ENCODE peak calls at places on chromosomes 4 and X, in nine cellular contexts. One of them, this sample, is unnamed.

GRCh38 chr4:70705856-70706461 is 15.8 kb upstream of the RUFY3 start:
- DNase-seq in cardiac muscle cell: no peak
- DNase-seq in PC-3: peak; percentile 37
- DNase-seq in A549: no peak
- DNase-seq in mammary epithelial cell: no peak
- DNase-seq in HepG2: no peak
- DNase-seq in uterus: no peak
- DNase-seq in fibroblast of lung: peak; percentile 72
- DNase-seq in dorsolateral prefrontal cortex: no peak
- DNase-seq in this sample: no peak

GRCh38 chr4:90137545-90137944 is 10.4 kb downstream of the CCSER1 start:
- DNase-seq in A549: no peak
- DNase-seq in uterus: no peak
- DNase-seq in HepG2: peak; percentile 3
- DNase-seq in PC-3: peak; percentile 44
- DNase-seq in dorsolateral prefrontal cortex: no peak
- DNase-seq in mammary epithelial cell: no peak
- DNase-seq in cardiac muscle cell: peak; percentile 15
- DNase-seq in fibroblast of lung: peak; percentile 16
- DNase-seq in this sample: no peak

GRCh38 chr4:177789610-177790009 is 347.4 kb upstream of the AGA start:
- DNase-seq in cardiac muscle cell: no peak
- DNase-seq in HepG2: no peak
- DNase-seq in PC-3: no peak
- DNase-seq in fibroblast of lung: no peak
- DNase-seq in mammary epithelial cell: no peak
- DNase-seq in A549: no peak
- DNase-seq in uterus: no peak
- DNase-seq in dorsolateral prefrontal cortex: no peak
- DNase-seq in this sample: no peak

GRCh38 chr4:158410272-158410671 is 111.4 kb upstream of the RXFP1 start:
- DNase-seq in fibroblast of lung: no peak
- DNase-seq in cardiac muscle cell: no peak
- DNase-seq in mammary epithelial cell: peak; percentile 22
- DNase-seq in dorsolateral prefrontal cortex: no peak
- DNase-seq in A549: no peak
- DNase-seq in HepG2: no peak
- DNase-seq in uterus: no peak
- DNase-seq in PC-3: peak; percentile 45
- DNase-seq in this sample: no peak

GRCh38 chr4:5801696-5802095 is 90.7 kb downstream of the EVC start:
- DNase-seq in HepG2: no peak
- DNase-seq in mammary epithelial cell: no peak
- DNase-seq in uterus: no peak
- DNase-seq in A549: no peak
- DNase-seq in PC-3: no peak
- DNase-seq in cardiac muscle cell: no peak
- DNase-seq in fibroblast of lung: no peak
- DNase-seq in dorsolateral prefrontal cortex: no peak
- DNase-seq in this sample: no peak

GRCh38 chr4:187767158-187767557 is 228.4 kb upstream of the ZFP42 start:
- DNase-seq in dorsolateral prefrontal cortex: no peak
- DNase-seq in A549: no peak
- DNase-seq in HepG2: no peak
- DNase-seq in cardiac muscle cell: no peak
- DNase-seq in PC-3: no peak
- DNase-seq in fibroblast of lung: no peak
- DNase-seq in uterus: no peak
- DNase-seq in mammary epithelial cell: no peak
- DNase-seq in this sample: no peak

GRCh38 chrX:68684291-68684918 is 36.9 kb downstream of the STARD8 start:
- DNase-seq in mammary epithelial cell: no peak
- DNase-seq in uterus: no peak
- DNase-seq in A549: no peak
- DNase-seq in HepG2: no peak
- DNase-seq in fibroblast of lung: no peak
- DNase-seq in dorsolateral prefrontal cortex: no peak
- DNase-seq in cardiac muscle cell: no peak
- DNase-seq in PC-3: no peak
- DNase-seq in this sample: no peak

GRCh38 chr4:10204401-10205058 is 87.9 kb upstream of the WDR1 start:
- DNase-seq in HepG2: no peak
- DNase-seq in cardiac muscle cell: no peak
- DNase-seq in fibroblast of lung: no peak
- DNase-seq in uterus: no peak
- DNase-seq in PC-3: no peak
- DNase-seq in A549: no peak
- DNase-seq in dorsolateral prefrontal cortex: no peak
- DNase-seq in mammary epithelial cell: no peak
- DNase-seq in this sample: no peak

GRCh38 chr4:157678478-157678877 is 457.9 kb downstream of the GRIA2 start:
- DNase-seq in dorsolateral prefrontal cortex: no peak
- DNase-seq in fibroblast of lung: no peak
- DNase-seq in uterus: no peak
- DNase-seq in PC-3: no peak
- DNase-seq in cardiac muscle cell: no peak
- DNase-seq in mammary epithelial cell: no peak
- DNase-seq in HepG2: no peak
- DNase-seq in A549: no peak
- DNase-seq in this sample: no peak

GRCh38 chr4:182745268-182745667 is 171.9 kb downstream of the DCTD start:
- DNase-seq in fibroblast of lung: no peak
- DNase-seq in HepG2: no peak
- DNase-seq in dorsolateral prefrontal cortex: no peak
- DNase-seq in A549: no peak
- DNase-seq in PC-3: peak; percentile 89
- DNase-seq in cardiac muscle cell: no peak
- DNase-seq in mammary epithelial cell: peak; percentile 80
- DNase-seq in uterus: no peak
- DNase-seq in this sample: no peak

GRCh38 chr4:79650217-79650616 is 242.2 kb upstream of the GK2 start:
- DNase-seq in PC-3: no peak
- DNase-seq in dorsolateral prefrontal cortex: no peak
- DNase-seq in cardiac muscle cell: no peak
- DNase-seq in A549: no peak
- DNase-seq in uterus: no peak
- DNase-seq in fibroblast of lung: peak; percentile 33
- DNase-seq in mammary epithelial cell: peak; percentile 1
- DNase-seq in HepG2: no peak
- DNase-seq in this sample: no peak

GRCh38 chr4:127309360-127310095 is 323.2 kb upstream of the INTU start:
- DNase-seq in uterus: no peak
- DNase-seq in mammary epithelial cell: peak; percentile 37
- DNase-seq in cardiac muscle cell: no peak
- DNase-seq in PC-3: no peak
- DNase-seq in HepG2: no peak
- DNase-seq in A549: no peak
- DNase-seq in dorsolateral prefrontal cortex: no peak
- DNase-seq in fibroblast of lung: peak; percentile 44
- DNase-seq in this sample: no peak

GRCh38 chr4:186297013-186297645 is 31.1 kb downstream of the F11 start:
- DNase-seq in dorsolateral prefrontal cortex: no peak
- DNase-seq in HepG2: peak; percentile 32
- DNase-seq in A549: peak; percentile 23
- DNase-seq in fibroblast of lung: peak; percentile 36
- DNase-seq in uterus: no peak
- DNase-seq in mammary epithelial cell: peak; percentile 29
- DNase-seq in cardiac muscle cell: peak; percentile 60
- DNase-seq in PC-3: peak; percentile 64
- DNase-seq in this sample: no peak

GRCh38 chr4:150973626-150974250 is 41.3 kb downstream of the LRBA start:
- DNase-seq in mammary epithelial cell: no peak
- DNase-seq in HepG2: peak; percentile 88
- DNase-seq in dorsolateral prefrontal cortex: no peak
- DNase-seq in PC-3: no peak
- DNase-seq in uterus: no peak
- DNase-seq in fibroblast of lung: peak; percentile 16
- DNase-seq in cardiac muscle cell: no peak
- DNase-seq in A549: no peak
- DNase-seq in this sample: no peak

GRCh38 chr4:113784497-113785254 is 23.1 kb upstream of the CAMK2D start:
- DNase-seq in dorsolateral prefrontal cortex: no peak
- DNase-seq in fibroblast of lung: peak; percentile 99
- DNase-seq in PC-3: peak; percentile 95
- DNase-seq in cardiac muscle cell: no peak
- DNase-seq in mammary epithelial cell: peak; percentile 97
- DNase-seq in A549: no peak
- DNase-seq in HepG2: peak; percentile 83
- DNase-seq in uterus: no peak
- DNase-seq in this sample: no peak

GRCh38 chr4:5157721-5158390 is 106.6 kb downstream of the STK32B start:
- DNase-seq in HepG2: no peak
- DNase-seq in fibroblast of lung: peak; percentile 17
- DNase-seq in uterus: no peak
- DNase-seq in PC-3: no peak
- DNase-seq in mammary epithelial cell: no peak
- DNase-seq in A549: peak; percentile 8
- DNase-seq in cardiac muscle cell: no peak
- DNase-seq in dorsolateral prefrontal cortex: no peak
- DNase-seq in this sample: no peak

GRCh38 chr4:119946359-119946758 is 120.3 kb downstream of the MAD2L1 start:
- DNase-seq in dorsolateral prefrontal cortex: no peak
- DNase-seq in cardiac muscle cell: no peak
- DNase-seq in fibroblast of lung: no peak
- DNase-seq in uterus: no peak
- DNase-seq in PC-3: no peak
- DNase-seq in HepG2: no peak
- DNase-seq in mammary epithelial cell: no peak
- DNase-seq in A549: no peak
- DNase-seq in this sample: no peak

GRCh38 chrX:136147320-136147901 is at the start of gene FHL1:
- DNase-seq in cardiac muscle cell: peak; percentile 62
- DNase-seq in mammary epithelial cell: no peak
- DNase-seq in PC-3: peak; percentile 40
- DNase-seq in uterus: peak; percentile 76
- DNase-seq in dorsolateral prefrontal cortex: peak; percentile 58
- DNase-seq in HepG2: no peak
- DNase-seq in A549: peak; percentile 18
- DNase-seq in fibroblast of lung: peak; percentile 31
- DNase-seq in this sample: peak; percentile 45

DNA sequence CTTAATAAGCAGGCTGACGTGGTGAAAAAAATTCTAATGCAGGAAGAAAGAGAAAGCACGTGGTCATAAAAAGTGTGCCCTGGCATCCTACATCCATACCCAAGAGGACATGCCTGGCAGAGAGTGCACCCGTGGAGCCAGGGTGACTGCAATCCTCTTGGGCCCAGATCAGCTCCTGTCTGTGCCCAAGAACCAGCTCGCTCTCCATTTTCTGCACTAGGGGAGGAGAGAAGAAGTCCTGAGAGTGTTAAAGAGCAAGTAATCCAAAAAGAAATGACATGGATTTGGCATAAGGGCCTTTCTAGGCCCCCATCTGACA is 483.1 kb downstream of the BCOR start:
- DNase-seq in HepG2: no peak
- DNase-seq in mammary epithelial cell: no peak
- DNase-seq in fibroblast of lung: no peak
- DNase-seq in uterus: no peak
- DNase-seq in A549: no peak
- DNase-seq in PC-3: no peak
- DNase-seq in cardiac muscle cell: no peak
- DNase-seq in dorsolateral prefrontal cortex: no peak
- DNase-seq in this sample: no peak
- H3K27ac ChIP-seq in HepG2: no peak overlapping the region
- H3K27ac ChIP-seq in mammary epithelial cell: no peak overlapping the region
- H3K27ac ChIP-seq in fibroblast of lung: no peak overlapping the region
- H3K27ac ChIP-seq in uterus: no peak overlapping the region
- H3K27ac ChIP-seq in A549: no peak overlapping the region
- H3K27ac ChIP-seq in PC-3: no peak overlapping the region
- H3K27ac ChIP-seq in cardiac muscle cell: no peak overlapping the region
- H3K27ac ChIP-seq in dorsolateral prefrontal cortex: no peak overlapping the region
- H3K27ac ChIP-seq in this sample: no peak overlapping the region

GRCh38 chrX:43882294-43882681 is at the start of gene MAOB:
- DNase-seq in A549: no peak
- DNase-seq in mammary epithelial cell: peak; percentile 11
- DNase-seq in uterus: peak; percentile 54
- DNase-seq in PC-3: no peak
- DNase-seq in dorsolateral prefrontal cortex: peak; percentile 36
- DNase-seq in cardiac muscle cell: peak; percentile 55
- DNase-seq in fibroblast of lung: peak; percentile 30
- DNase-seq in HepG2: peak; percentile 63
- DNase-seq in this sample: peak; percentile 28
- H3K4me3 ChIP-seq in A549: no peak within 1 kb of the TSS
- H3K4me3 ChIP-seq in mammary epithelial cell: peak within 1 kb of the TSS; percentile 33
- H3K4me3 ChIP-seq in uterus: peak within 1 kb of the TSS; percentile 46
- H3K4me3 ChIP-seq in PC-3: no peak within 1 kb of the TSS
- H3K4me3 ChIP-seq in dorsolateral prefrontal cortex: peak within 1 kb of the TSS; percentile 57
- H3K4me3 ChIP-seq in cardiac muscle cell: peak within 1 kb of the TSS; percentile 12
- H3K4me3 ChIP-seq in fibroblast of lung: peak within 1 kb of the TSS; percentile 45
- H3K4me3 ChIP-seq in HepG2: peak within 1 kb of the TSS; percentile 42
- H3K4me3 ChIP-seq in this sample: peak within 1 kb of the TSS; percentile 17

GRCh38 chr4:103478729-103479128 is 241.1 kb downstream of the TACR3 start:
- DNase-seq in uterus: no peak
- DNase-seq in cardiac muscle cell: no peak
- DNase-seq in fibroblast of lung: no peak
- DNase-seq in dorsolateral prefrontal cortex: no peak
- DNase-seq in A549: no peak
- DNase-seq in PC-3: peak; percentile 12
- DNase-seq in mammary epithelial cell: no peak
- DNase-seq in HepG2: no peak
- DNase-seq in this sample: no peak
- TF ChIP-seq CTCF in uterus: no peak
- TF ChIP-seq CTCF in cardiac muscle cell: no peak
- TF ChIP-seq CTCF in fibroblast of lung: peak; percentile 17
- TF ChIP-seq CTCF in dorsolateral prefrontal cortex: no peak
- TF ChIP-seq CTCF in A549: no peak
- TF ChIP-seq CTCF in PC-3: peak; percentile 24
- TF ChIP-seq CTCF in mammary epithelial cell: peak; percentile 32
- TF ChIP-seq CTCF in HepG2: no peak
- TF ChIP-seq CTCF in this sample: no peak

GRCh38 chr4:169311643-169312365 is 41.0 kb upstream of the SH3RF1 start:
- DNase-seq in HepG2: peak; percentile 73
- DNase-seq in fibroblast of lung: peak; percentile 39
- DNase-seq in mammary epithelial cell: peak; percentile 22
- DNase-seq in PC-3: peak; percentile 53
- DNase-seq in A549: peak; percentile 36
- DNase-seq in uterus: no peak
- DNase-seq in dorsolateral prefrontal cortex: no peak
- DNase-seq in cardiac muscle cell: peak; percentile 78
- DNase-seq in this sample: peak; percentile 56

GRCh38 chr4:169314906-169315305 is 44.1 kb upstream of the SH3RF1 start:
- DNase-seq in A549: peak; percentile 31
- DNase-seq in HepG2: peak; percentile 91
- DNase-seq in uterus: peak; percentile 39
- DNase-seq in dorsolateral prefrontal cortex: peak; percentile 49
- DNase-seq in mammary epithelial cell: peak; percentile 81
- DNase-seq in cardiac muscle cell: peak; percentile 58
- DNase-seq in fibroblast of lung: peak; percentile 67
- DNase-seq in PC-3: peak; percentile 77
- DNase-seq in this sample: no peak

GRCh38 chr4:169312690-169313422 is 42.1 kb upstream of the SH3RF1 start:
- DNase-seq in mammary epithelial cell: no peak
- DNase-seq in uterus: no peak
- DNase-seq in cardiac muscle cell: no peak
- DNase-seq in dorsolateral prefrontal cortex: no peak
- DNase-seq in fibroblast of lung: no peak
- DNase-seq in A549: no peak
- DNase-seq in PC-3: peak; percentile 70
- DNase-seq in HepG2: no peak
- DNase-seq in this sample: no peak

GRCh38 chr4:169315530-169316306 is 45.0 kb upstream of the SH3RF1 start:
- DNase-seq in cardiac muscle cell: peak; percentile 66
- DNase-seq in mammary epithelial cell: peak; percentile 23
- DNase-seq in PC-3: peak; percentile 15
- DNase-seq in A549: no peak
- DNase-seq in HepG2: no peak
- DNase-seq in dorsolateral prefrontal cortex: no peak
- DNase-seq in fibroblast of lung: peak; percentile 82
- DNase-seq in uterus: no peak
- DNase-seq in this sample: no peak

GRCh38 chr4:169313732-169314131 is 43.0 kb upstream of the SH3RF1 start:
- DNase-seq in uterus: no peak
- DNase-seq in HepG2: no peak
- DNase-seq in PC-3: no peak
- DNase-seq in dorsolateral prefrontal cortex: no peak
- DNase-seq in A549: no peak
- DNase-seq in fibroblast of lung: no peak
- DNase-seq in mammary epithelial cell: peak; percentile 53
- DNase-seq in cardiac muscle cell: no peak
- DNase-seq in this sample: no peak
- H3K27ac ChIP-seq in uterus: no peak overlapping the region
- H3K27ac ChIP-seq in HepG2: no peak overlapping the region
- H3K27ac ChIP-seq in PC-3: no peak overlapping the region
- H3K27ac ChIP-seq in dorsolateral prefrontal cortex: no peak overlapping the region
- H3K27ac ChIP-seq in A549: peak overlapping the region; percentile 16
- H3K27ac ChIP-seq in fibroblast of lung: no peak overlapping the region
- H3K27ac ChIP-seq in mammary epithelial cell: no peak overlapping the region
- H3K27ac ChIP-seq in cardiac muscle cell: no peak overlapping the region
- H3K27ac ChIP-seq in this sample: no peak overlapping the region

This sample was measured in WERI-Rb-1.